ENCODE peak calls at places on chromosomes 12 and 14, in seven cellular contexts. A is stimulated activated CD8-positive, alpha-beta memory T cell treated with anti-CD3 and anti-CD28 coated beads, Interleukin-7, amount 100 ng/mL, for 1 hour; N is LoVo; T is Calu3; O is HL-60; M is T-cell; H is stimulated activated CD4-positive, alpha-beta T cell treated with anti-CD3 and anti-CD28 coated beads, Interleukin-4, amount 100 ng/mL, for 24 hours. V is an unnamed sample.

GRCh38 chr14:44955528-44955927 is 6.2 kb downstream of the KLHL28 start:
- DNase-seq in N (no peak), O (no peak), T (no peak), A (no peak), M (no peak), H (no peak), V (no peak)

GRCh38 chr14:29858299-29858698 is 69.3 kb downstream of the PRKD1 start:
- DNase-seq in A (no peak), N (no peak), O (no peak), M (no peak), T (no peak), H (no peak), V (no peak)

GRCh38 chr12:71415336-71416231 is 24.0 kb upstream of the LGR5 start:
- DNase-seq in T (peak; percentile 56), A (no peak), M (no peak), H (peak; percentile 26), N (peak; percentile 79), O (peak; percentile 41), V (no peak)

GRCh38 chr14:69460093-69460701 is 24.3 kb upstream of the PLEKHD1 start:
- DNase-seq in H (peak; percentile 62), N (peak; percentile 75), T (peak; percentile 71), M (peak; percentile 29), A (peak; percentile 15), O (peak; percentile 40), V (peak; percentile 43)

GRCh38 chr12:46433829-46434228 is 61.3 kb upstream of the SLC38A2 start:
- DNase-seq in O (no peak), M (no peak), N (no peak), H (no peak), T (no peak), A (no peak), V (no peak)

GRCh38 chr12:104506691-104507401 is 50.1 kb downstream of the CHST11 start:
- DNase-seq in M (no peak), O (no peak), T (no peak), N (no peak), H (no peak), A (no peak), V (no peak)

GRCh38 chr12:83615152-83615551 is 928.4 kb downstream of the TMTC2 start:
- DNase-seq in O (no peak), T (no peak), H (no peak), N (no peak), A (no peak), M (no peak), V (no peak)

GRCh38 chr12:53046655-53047220 is 3.1 kb upstream of the TNS2 start:
- DNase-seq in N (peak; percentile 42), M (peak; percentile 23), T (peak; percentile 55), O (peak; percentile 56), A (no peak), H (peak; percentile 46), V (peak; percentile 76)

GRCh38 chr12:91222746-91223145 is 40.1 kb upstream of the DCN start:
- DNase-seq in O (no peak), N (no peak), H (no peak), T (no peak), A (no peak), M (no peak), V (peak; percentile 95)

GRCh38 chr12:71216725-71217579 is 59.2 kb upstream of the TSPAN8 start:
- DNase-seq in O (peak; percentile 18), M (no peak), N (peak; percentile 99), T (peak; percentile 65), H (no peak), A (no peak), V (peak; percentile 11)

GRCh38 chr14:91607322-91608047 is 97.4 kb upstream of the PPP4R3A start:
- DNase-seq in A (no peak), M (no peak), O (no peak), H (no peak), T (no peak), N (no peak), V (no peak)

GRCh38 chr14:104680806-104681688 is 8.4 kb upstream of the INF2 start:
- DNase-seq in H (no peak), N (peak; percentile 4), A (no peak), M (no peak), T (peak; percentile 74), O (peak; percentile 68), V (no peak)

GRCh38 chr12:107415834-107416233 is 269.8 kb upstream of the PWP1 start:
- DNase-seq in T (no peak), M (no peak), A (no peak), O (no peak), N (no peak), H (no peak), V (no peak)

GRCh38 chr12:114411081-114411836 is 5.3 kb upstream of the TBX5 start:
- DNase-seq in H (no peak), T (no peak), O (no peak), M (no peak), A (no peak), N (no peak), V (no peak)